ENCODE peak calls at places on chromosomes 7 and 10, in eight cellular contexts. I is substantia nigra; S is activated CD4-positive, alpha-beta T cell treated with anti-CD3 and anti-CD28 coated beads, Interleukin-2, amount 10 ng/mL, durations not matched to agents 7 days and 5 days; B is RPMI8226; Z is ELF-1; K is activated T-cell treated with anti-CD3 and anti-CD28 coated beads, Interleukin-2, amount 50 U/mL, for 72 hours; L is EL; H is stimulated activated CD4-positive, alpha-beta T cell treated with anti-CD3 and anti-CD28 coated beads, Interleukin-15, amount 100 ng/mL, for 1 hour. D is an unnamed sample.

GRCh38 chr7:142412551-142413193 is 154.8 kb upstream of the PRSS58 start:
- DNase-seq in I (no peak), S (peak; percentile 59), B (peak; percentile 62), Z (peak; percentile 60), K (peak; percentile 27), L (peak; percentile 70), H (no peak), D (no peak)

GRCh38 chr7:149180713-149181112 is 14.6 kb upstream of the ZNF282 start:
- DNase-seq in I (no peak), S (no peak), B (no peak), Z (no peak), K (no peak), L (no peak), H (no peak), D (no peak)

GRCh38 chr7:21125297-21125696 is 302.6 kb upstream of the SP4 start:
- DNase-seq in I (no peak), S (no peak), B (no peak), Z (peak; percentile 15), K (no peak), L (no peak), H (no peak), D (no peak)

GRCh38 chr7:28539289-28539981 is 127.1 kb downstream of the CREB5 start:
- DNase-seq in I (no peak), S (no peak), B (no peak), Z (no peak), K (no peak), L (no peak), H (no peak), D (no peak)

GRCh38 chr10:102627446-102628293 is 16.6 kb upstream of the TRIM8 start:
- DNase-seq in I (peak; percentile 65), S (no peak), B (no peak), Z (peak; percentile 80), K (no peak), L (peak; percentile 84), H (no peak), D (no peak)

GRCh38 chr7:5758753-5759330 is 22.6 kb downstream of the RNF216 start:
- DNase-seq in I (no peak), S (no peak), B (no peak), Z (no peak), K (no peak), L (no peak), H (no peak), D (no peak)

GRCh38 chr10:124674768-124675222 is 69.4 kb downstream of the FAM53B start:
- DNase-seq in I (no peak), S (no peak), B (no peak), Z (no peak), K (no peak), L (no peak), H (no peak), D (no peak)

GRCh38 chr7:21450876-21451275 is 23.0 kb downstream of the SP4 start:
- DNase-seq in I (no peak), S (no peak), B (no peak), Z (peak; percentile 2), K (no peak), L (no peak), H (no peak), D (no peak)

GRCh38 chr10:112314822-112315474 is 31.7 kb downstream of the TECTB start:
- DNase-seq in I (peak; percentile 24), S (peak; percentile 80), B (peak; percentile 76), Z (peak; percentile 78), K (peak; percentile 77), L (peak; percentile 64), H (peak; percentile 51), D (peak; percentile 27)

GRCh38 chr10:132319853-132320669 is 11.9 kb upstream of the LRRC27 start:
- DNase-seq in I (no peak), S (peak; percentile 42), B (no peak), Z (no peak), K (peak; percentile 69), L (peak; percentile 83), H (no peak), D (no peak)

GRCh38 chr7:147584771-147585193 is 1005.8 kb upstream of the C7orf33 start:
- DNase-seq in I (no peak), S (no peak), B (no peak), Z (peak; percentile 77), K (no peak), L (no peak), H (no peak), D (no peak)

GRCh38 chr7:42219447-42219846 is 17.6 kb downstream of the GLI3 start:
- DNase-seq in I (no peak), S (no peak), B (no peak), Z (no peak), K (no peak), L (no peak), H (no peak), D (no peak)

GRCh38 chr10:102644066-102644645 is at the start of gene TRIM8:
- DNase-seq in I (no peak), S (peak; percentile 56), B (peak; percentile 66), Z (no peak), K (peak; percentile 78), L (peak; percentile 48), H (peak; percentile 47), D (no peak)

GRCh38 chr7:149147730-149148653 is 739 bp downstream of the ZNF398 start:
- DNase-seq in I (peak; percentile 42), S (peak; percentile 66), B (peak; percentile 72), Z (peak; percentile 62), K (peak; percentile 66), L (peak; percentile 56), H (peak; percentile 45), D (peak; percentile 65)

GRCh38 chr10:106967482-106967881 is 197.0 kb downstream of the SORCS1 start:
- DNase-seq in I (no peak), S (no peak), B (no peak), Z (no peak), K (no peak), L (no peak), H (no peak), D (no peak)

GRCh38 chr10:72564596-72564995 is 61.3 kb downstream of the MICU1 start:
- DNase-seq in I (no peak), S (no peak), B (no peak), Z (no peak), K (peak; percentile 43), L (peak; percentile 17), H (no peak), D (no peak)

GRCh38 chr10:35447693-35448407 is 111.5 kb downstream of the CCNY start:
- DNase-seq in I (no peak), S (peak; percentile 52), B (no peak), Z (peak; percentile 92), K (no peak), L (peak; percentile 85), H (no peak), D (no peak)

GRCh38 chr10:103966671-103967432 is at the start of gene SLK:
- DNase-seq in I (peak; percentile 78), S (peak; percentile 75), B (peak; percentile 84), Z (peak; percentile 63), K (peak; percentile 91), L (peak; percentile 87), H (peak; percentile 78), D (peak; percentile 85)

GRCh38 chr10:88372881-88373592 is 210.1 kb downstream of the RNLS start:
- DNase-seq in I (no peak), S (no peak), B (no peak), Z (no peak), K (no peak), L (no peak), H (no peak), D (no peak)

GRCh38 chr7:34031156-34031555 is 125.8 kb downstream of the BMPER start:
- DNase-seq in I (no peak), S (no peak), B (no peak), Z (no peak), K (no peak), L (no peak), H (no peak), D (no peak)